ENCODE peak calls at places on chromosomes 2 and 18, in ten cellular contexts. C, N, H, X, J, M, W, V, Y and P are unnamed samples.
A peak's percentile ranks its signal among the peaks of the same experiment; 100 is the strongest.

GRCh38 chr2:46326231-46326980 is 29.2 kb downstream of the EPAS1 start:
- DNase-seq in X (no peak), M (no peak), Y (no peak), W (no peak), J (peak; percentile 13), N (no peak), C (no peak), V (no peak), H (no peak), P (no peak)

GRCh38 chr2:74419345-74419744 is 2.1 kb downstream of the C2orf81 start:
- DNase-seq in M (no peak), V (no peak), H (no peak), X (no peak), J (no peak), W (no peak), N (no peak), C (no peak), Y (no peak), P (no peak)

GRCh38 chr2:45014016-45014702 is 4.9 kb upstream of the SIX2 start:
- DNase-seq in Y (no peak), C (no peak), X (peak; percentile 71), N (peak; percentile 75), M (peak; percentile 69), H (peak; percentile 85), V (peak; percentile 45), W (peak; percentile 55), J (no peak), P (no peak)

GRCh38 chr2:64654993-64655666 is 1.4 kb upstream of the SERTAD2 start:
- DNase-seq in N (no peak), C (no peak), J (no peak), X (no peak), Y (no peak), M (no peak), H (no peak), W (no peak), V (no peak), P (peak; percentile 20)

GRCh38 chr2:177552414-177553175 is 160.0 kb downstream of the AGPS start:
- DNase-seq in W (peak; percentile 91), V (peak; percentile 91), Y (peak; percentile 94), X (peak; percentile 92), J (peak; percentile 95), N (peak; percentile 86), H (peak; percentile 96), M (peak; percentile 88), C (peak; percentile 70), P (peak; percentile 88)

GRCh38 chr2:57981369-57981768 is 65.2 kb upstream of the VRK2 start:
- DNase-seq in Y (no peak), C (no peak), X (no peak), M (no peak), V (peak; percentile 63), W (peak; percentile 59), J (no peak), N (no peak), H (no peak), P (no peak)

GRCh38 chr18:7021994-7022840 is 95.4 kb downstream of the LAMA1 start:
- DNase-seq in M (no peak), V (peak; percentile 32), N (no peak), Y (no peak), H (no peak), C (peak; percentile 15), W (peak; percentile 54), J (no peak), X (no peak), P (peak; percentile 71)

GRCh38 chr2:148914463-148914862 is 39.4 kb downstream of the KIF5C start:
- DNase-seq in J (no peak), X (no peak), N (no peak), W (no peak), M (no peak), Y (no peak), C (no peak), H (no peak), V (no peak), P (no peak)

GRCh38 chr18:42931501-42931900 is 184.0 kb downstream of the RIT2 start:
- DNase-seq in Y (no peak), W (peak; percentile 85), N (no peak), X (no peak), J (no peak), M (no peak), C (no peak), H (no peak), V (peak; percentile 84), P (no peak)

GRCh38 chr18:72375628-72376027 is 168.5 kb downstream of the CBLN2 start:
- DNase-seq in X (no peak), Y (no peak), C (no peak), W (peak; percentile 2), J (no peak), H (no peak), V (peak; percentile 7), N (no peak), M (no peak), P (no peak)

GRCh38 chr2:85329181-85329651 is 1.4 kb upstream of the TGOLN2 start:
- DNase-seq in V (no peak), Y (no peak), W (no peak), C (no peak), J (no peak), N (no peak), M (no peak), X (no peak), H (no peak), P (no peak)

GRCh38 chr2:71749671-71750101 is 296.3 kb downstream of the DYSF start:
- DNase-seq in M (no peak), V (no peak), J (no peak), W (no peak), C (no peak), Y (no peak), X (no peak), H (no peak), N (no peak), P (no peak)

GRCh38 chr2:134668821-134669220 is 50.0 kb downstream of the TMEM163 start:
- DNase-seq in C (no peak), W (no peak), Y (peak; percentile 93), X (no peak), H (no peak), V (no peak), J (no peak), M (no peak), N (no peak), P (no peak)

DNA sequence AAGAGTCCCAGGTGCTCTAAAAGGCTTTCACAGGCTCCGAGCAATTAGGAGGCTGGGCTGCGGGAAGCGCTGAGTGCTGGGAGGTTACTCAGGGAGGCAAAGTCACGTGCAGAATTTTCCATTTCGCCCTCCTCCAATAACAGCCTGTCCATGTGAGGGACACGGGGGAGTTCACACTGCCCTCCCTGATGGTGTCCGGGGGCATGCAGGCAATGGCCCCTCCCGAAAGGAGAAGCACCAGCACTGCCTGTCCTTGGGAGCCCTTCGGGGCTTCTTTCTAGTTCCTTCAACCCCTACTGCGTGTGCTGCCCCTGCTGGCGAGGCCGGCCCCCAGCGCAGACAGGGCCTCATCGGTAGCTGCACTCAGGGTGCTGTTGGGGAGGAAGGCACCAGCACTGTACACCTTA is 63.1 kb upstream of the HPCAL1 start:
- DNase-seq in Y (no peak), X (no peak), C (no peak), V (no peak), N (no peak), M (no peak), W (no peak), J (no peak), H (peak; percentile 69), P (no peak)
- TF ChIP-seq CTCF in Y (no peak), X (peak; percentile 15), C (peak; percentile 38), V (peak; percentile 51), N (no peak), M (peak; percentile 22), W (no peak), J (no peak), H (peak; percentile 58), P (no peak)

DNA sequence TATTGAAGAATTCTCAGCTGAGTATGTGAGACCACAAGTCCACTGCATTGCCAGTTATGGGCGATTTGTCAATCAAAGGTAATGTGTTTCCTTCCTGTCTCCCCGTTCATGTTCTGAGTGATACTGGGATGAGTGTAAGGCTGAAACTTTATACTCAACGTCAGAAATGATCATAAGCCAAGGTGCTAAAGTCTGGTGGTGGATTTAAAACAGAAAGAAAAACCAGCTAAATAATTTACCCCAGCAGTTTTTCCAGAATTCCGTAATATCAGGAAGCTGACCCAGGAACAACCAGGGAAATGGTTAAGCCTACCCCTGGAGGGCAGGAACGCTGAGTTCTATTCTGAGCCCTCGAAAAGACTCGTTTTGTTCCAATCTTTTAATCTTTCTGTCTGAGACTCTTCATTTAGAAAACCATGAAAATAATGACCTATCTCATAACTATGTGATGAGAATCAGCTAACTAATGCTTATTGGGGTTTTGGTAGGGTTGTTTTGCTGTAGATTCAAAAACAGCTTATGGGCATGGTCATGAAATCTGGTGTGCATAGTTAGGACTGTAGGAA is 149.6 kb downstream of the LAMA3 start:
- DNase-seq in X (no peak), W (no peak), M (no peak), C (no peak), H (no peak), N (no peak), V (no peak), J (no peak), Y (no peak), P (no peak)
- TF ChIP-seq CTCF in X (no peak), W (no peak), M (no peak), C (no peak), H (no peak), N (no peak), V (no peak), J (no peak), Y (no peak), P (no peak)

DNA sequence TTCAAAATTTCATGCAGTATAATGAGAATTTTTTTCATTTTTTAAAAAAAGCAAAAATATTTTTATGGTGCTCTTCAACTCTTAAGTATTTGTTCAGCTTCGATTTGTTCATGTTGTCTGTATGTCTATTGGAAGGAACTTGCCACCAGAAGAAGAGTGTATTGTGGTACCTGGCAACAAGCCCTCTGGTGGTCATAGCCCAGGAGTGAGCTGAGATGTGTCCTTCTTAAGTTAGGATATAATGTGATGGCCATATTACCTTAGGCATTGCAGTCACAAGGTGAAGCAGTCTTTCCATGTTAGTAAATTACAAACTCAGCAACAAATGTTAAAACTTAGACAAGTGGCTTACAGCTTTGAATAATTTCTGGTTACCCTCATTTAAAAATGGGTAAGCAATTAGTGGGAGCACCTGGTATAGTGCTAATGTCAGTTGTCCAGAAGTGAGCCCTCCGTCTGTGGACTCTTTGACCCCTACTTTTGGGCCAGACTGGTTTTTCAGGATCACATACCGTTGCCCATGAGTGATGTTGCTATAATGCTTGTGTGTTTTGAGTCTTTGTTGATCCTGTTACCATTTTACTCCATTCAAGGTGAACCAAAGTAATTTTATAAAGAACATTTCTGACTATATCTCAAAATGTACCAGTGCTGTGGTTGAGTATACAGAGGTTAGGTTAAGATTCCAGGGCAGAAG is 57.4 kb downstream of the MYO1B start:
- DNase-seq in V (peak; percentile 35), J (no peak), M (no peak), Y (peak; percentile 28), X (no peak), W (no peak), N (no peak), H (peak; percentile 44), C (peak; percentile 29), P (peak; percentile 46)
- TF ChIP-seq CTCF in V (peak; percentile 67), J (peak; percentile 47), M (no peak), Y (no peak), X (no peak), W (no peak), N (peak; percentile 13), H (peak; percentile 60), C (peak; percentile 62), P (peak; percentile 36)

GRCh38 chr18:50659091-50660003 is 99.5 kb downstream of the MAPK4 start:
- DNase-seq in W (no peak), C (peak; percentile 26), V (peak; percentile 59), X (peak; percentile 55), H (no peak), J (no peak), M (no peak), N (no peak), Y (no peak), P (peak; percentile 17)
- TF ChIP-seq CTCF in W (no peak), C (peak; percentile 32), V (no peak), X (no peak), H (peak; percentile 2), J (no peak), M (peak; percentile 33), N (no peak), Y (no peak), P (no peak)

GRCh38 chr2:234751275-234751938 is 200.4 kb upstream of the SH3BP4 start:
- DNase-seq in X (no peak), Y (no peak), M (no peak), J (no peak), N (no peak), C (no peak), W (no peak), V (no peak), H (peak; percentile 50), P (no peak)
- TF ChIP-seq CTCF in X (no peak), Y (no peak), M (no peak), J (no peak), N (no peak), C (no peak), W (no peak), V (peak; percentile 22), H (peak; percentile 69), P (no peak)